ENCODE peak calls at places on chromosomes 5 and 9, in ten cellular contexts. Z, V, O, K, X, R, C, N, M and G are unnamed samples.

GRCh38 chr5:124908603-124909451 is 162.4 kb upstream of the ZNF608 start:
- DNase-seq in Z (no peak), V (peak; percentile 45), O (no peak), K (no peak), X (no peak), R (no peak), C (peak; percentile 99), N (no peak), M (no peak), G (no peak)

GRCh38 chr9:97852399-97853055 is 499 bp upstream of the FOXE1 start:
- DNase-seq in Z (no peak), V (no peak), O (no peak), K (no peak), X (no peak), R (no peak), C (no peak), N (no peak), M (no peak), G (no peak)

GRCh38 chr9:99029083-99029482 is 75.8 kb upstream of the TGFBR1 start:
- DNase-seq in Z (no peak), V (no peak), O (no peak), K (no peak), X (no peak), R (no peak), C (peak; percentile 19), N (no peak), M (no peak), G (no peak)

GRCh38 chr5:146722361-146722779 is 156.2 kb downstream of the PPP2R2B start:
- DNase-seq in Z (no peak), V (no peak), O (no peak), K (no peak), X (peak; percentile 42), R (no peak), C (peak; percentile 59), N (no peak), M (no peak), G (no peak)

GRCh38 chr5:56155085-56155484 is 78.0 kb downstream of the ANKRD55 start:
- DNase-seq in Z (no peak), V (no peak), O (no peak), K (no peak), X (no peak), R (no peak), C (no peak), N (no peak), M (no peak), G (no peak)

GRCh38 chr5:37448941-37449340 is 69.8 kb downstream of the WDR70 start:
- DNase-seq in Z (no peak), V (no peak), O (no peak), K (no peak), X (peak; percentile 27), R (no peak), C (no peak), N (no peak), M (no peak), G (no peak)

GRCh38 chr5:60352992-60353391 is 347.0 kb downstream of the DEPDC1B start:
- DNase-seq in Z (no peak), V (no peak), O (no peak), K (no peak), X (peak; percentile 4), R (no peak), C (no peak), N (no peak), M (no peak), G (no peak)

GRCh38 chr5:180494510-180495181 is 467 bp downstream of the CNOT6 start:
- DNase-seq in Z (peak; percentile 43), V (peak; percentile 17), O (peak; percentile 26), K (peak; percentile 20), X (no peak), R (peak; percentile 37), C (no peak), N (peak; percentile 83), M (no peak), G (no peak)

GRCh38 chr5:1888541-1889251 is 6.0 kb upstream of the IRX4 start:
- DNase-seq in Z (no peak), V (peak; percentile 67), O (no peak), K (no peak), X (no peak), R (no peak), C (no peak), N (peak; percentile 90), M (no peak), G (no peak)

GRCh38 chr9:21031091-21031817 is at the start of gene HACD4:
- DNase-seq in Z (peak; percentile 38), V (peak; percentile 8), O (peak; percentile 51), K (peak; percentile 26), X (no peak), R (peak; percentile 29), C (peak; percentile 28), N (no peak), M (no peak), G (no peak)

GRCh38 chr5:149053027-149053705 is 9.7 kb downstream of the SH3TC2 start:
- DNase-seq in Z (no peak), V (peak; percentile 65), O (no peak), K (no peak), X (peak; percentile 99), R (no peak), C (peak; percentile 38), N (no peak), M (no peak), G (no peak)

GRCh38 chr5:32520326-32520725 is 65.0 kb upstream of the SUB1 start:
- DNase-seq in Z (no peak), V (no peak), O (no peak), K (no peak), X (no peak), R (no peak), C (no peak), N (no peak), M (no peak), G (no peak)

GRCh38 chr5:133410335-133410828 is 202.0 kb downstream of the FSTL4 start:
- DNase-seq in Z (no peak), V (no peak), O (no peak), K (no peak), X (no peak), R (no peak), C (no peak), N (no peak), M (no peak), G (no peak)

GRCh38 chr5:25006734-25007133 is 362.0 kb upstream of the CDH10 start:
- DNase-seq in Z (no peak), V (peak; percentile 5), O (no peak), K (no peak), X (peak; percentile 84), R (no peak), C (peak; percentile 3), N (no peak), M (no peak), G (no peak)
- TF ChIP-seq CTCF in Z (peak; percentile 49), V (no peak), O (no peak), K (peak; percentile 60), X (peak; percentile 77), R (no peak), C (no peak), N (peak; percentile 17), M (no peak), G (no peak)

GRCh38 chr9:88577736-88578485 is 42.9 kb downstream of the NXNL2 start:
- DNase-seq in Z (no peak), V (peak; percentile 9), O (no peak), K (no peak), X (no peak), R (no peak), C (no peak), N (no peak), M (no peak), G (no peak)

GRCh38 chr9:88580961-88581360 is 46.0 kb downstream of the NXNL2 start:
- DNase-seq in Z (no peak), V (no peak), O (no peak), K (no peak), X (peak; percentile 7), R (no peak), C (no peak), N (no peak), M (no peak), G (no peak)

GRCh38 chr9:88577256-88577655 is 42.3 kb downstream of the NXNL2 start:
- DNase-seq in Z (no peak), V (no peak), O (no peak), K (no peak), X (no peak), R (no peak), C (no peak), N (no peak), M (no peak), G (no peak)

GRCh38 chr9:88579363-88579715 is 44.4 kb downstream of the NXNL2 start:
- DNase-seq in Z (no peak), V (no peak), O (no peak), K (no peak), X (no peak), R (no peak), C (no peak), N (no peak), M (no peak), G (no peak)

DNA sequence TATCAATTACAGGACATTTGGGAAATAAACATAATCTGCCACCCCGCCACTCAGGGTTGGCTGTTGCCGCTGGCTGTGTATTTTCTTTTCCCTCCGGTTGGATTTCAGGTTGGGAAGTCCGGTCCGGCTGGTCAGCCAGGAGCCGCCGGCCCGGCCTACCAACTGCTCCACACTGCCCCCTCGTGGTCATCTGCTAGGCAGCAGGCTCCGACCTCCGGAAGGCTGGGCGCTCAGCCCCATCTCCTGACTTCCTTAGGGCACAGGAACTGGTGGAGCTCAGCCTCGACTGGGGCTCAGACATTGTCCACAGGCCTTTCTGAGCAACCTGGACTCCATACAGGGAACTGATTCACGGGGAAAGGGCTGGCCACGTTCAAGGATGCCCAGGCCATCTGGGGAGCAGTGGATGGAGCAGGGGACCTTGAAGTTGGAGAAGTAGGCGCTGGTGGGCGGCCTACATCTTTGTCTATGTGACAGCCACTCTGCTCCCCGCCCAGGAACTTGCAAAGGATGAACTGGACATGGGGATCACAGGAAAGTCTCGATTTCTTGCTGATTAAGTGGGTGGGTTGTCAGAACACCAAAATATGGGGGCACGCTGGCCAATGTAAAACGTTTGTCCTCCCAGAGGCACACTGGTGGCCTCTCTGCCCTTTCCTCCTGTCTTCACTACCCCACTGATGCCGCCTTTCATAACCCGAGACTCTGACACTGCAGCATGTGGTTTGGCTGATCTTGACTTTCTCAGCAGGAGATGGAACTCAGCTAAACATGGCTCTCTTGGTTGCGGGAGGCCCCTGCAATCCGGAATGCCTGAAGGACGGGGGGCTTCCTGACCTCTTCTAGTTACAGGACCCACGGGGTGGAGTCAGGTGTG is 43.7 kb downstream of the NXNL2 start:
- DNase-seq in Z (peak; percentile 88), V (peak; percentile 66), O (peak; percentile 54), K (peak; percentile 95), X (peak; percentile 81), R (peak; percentile 71), C (peak; percentile 46), N (no peak), M (no peak), G (peak; percentile 45)
- TF ChIP-seq CTCF in Z (peak; percentile 98), V (peak; percentile 78), O (no peak), K (peak; percentile 96), X (peak; percentile 87), R (peak; percentile 98), C (peak; percentile 93), N (peak; percentile 98), M (peak; percentile 97), G (peak; percentile 90)

GRCh38 chr5:139120521-139120920 is 77.6 kb downstream of the SIL1 start:
- DNase-seq in Z (no peak), V (no peak), O (no peak), K (no peak), X (no peak), R (no peak), C (no peak), N (no peak), M (no peak), G (no peak)
- TF ChIP-seq CTCF in Z (no peak), V (no peak), O (no peak), K (no peak), X (no peak), R (no peak), C (no peak), N (no peak), M (no peak), G (no peak)

GRCh38 chr5:66966439-66966838 is 230.2 kb downstream of the CD180 start:
- DNase-seq in Z (no peak), V (no peak), O (no peak), K (no peak), X (peak; percentile 3), R (no peak), C (no peak), N (no peak), M (no peak), G (no peak)
- TF ChIP-seq CTCF in Z (no peak), V (no peak), O (no peak), K (no peak), X (peak; percentile 16), R (no peak), C (peak; percentile 9), N (no peak), M (no peak), G (no peak)